ENCODE peak calls at places on chromosome 19, in six cellular contexts. One of them, this sample, is unnamed.
A peak's percentile ranks its signal among the peaks of the same experiment; 100 is the strongest.

GRCh38 chr19:29525901-29526729 is at the start of gene VSTM2B:
- DNase-seq in uterus: no peak
- DNase-seq in mammary epithelial cell: no peak
- DNase-seq in AG04450: no peak
- DNase-seq in transverse colon: no peak
- DNase-seq in HFF-Myc: no peak
- DNase-seq in this sample: no peak

GRCh38 chr19:10379880-10380310 is 477 bp downstream of the TYK2 start:
- DNase-seq in HFF-Myc: no peak
- DNase-seq in uterus: no peak
- DNase-seq in mammary epithelial cell: no peak
- DNase-seq in AG04450: no peak
- DNase-seq in transverse colon: no peak
- DNase-seq in this sample: no peak

GRCh38 chr19:29576761-29577661 is 29.1 kb upstream of the POP4 start:
- DNase-seq in transverse colon: no peak
- DNase-seq in mammary epithelial cell: peak; percentile 43
- DNase-seq in uterus: no peak
- DNase-seq in HFF-Myc: no peak
- DNase-seq in AG04450: no peak
- DNase-seq in this sample: no peak

GRCh38 chr19:42352216-42352892 is 26.9 kb downstream of the MEGF8 start:
- DNase-seq in uterus: no peak
- DNase-seq in mammary epithelial cell: peak; percentile 2
- DNase-seq in transverse colon: no peak
- DNase-seq in AG04450: no peak
- DNase-seq in HFF-Myc: peak; percentile 24
- DNase-seq in this sample: no peak

GRCh38 chr19:52086481-52086880 is 9.1 kb downstream of the ZNF841 start:
- DNase-seq in mammary epithelial cell: peak; percentile 46
- DNase-seq in AG04450: no peak
- DNase-seq in uterus: no peak
- DNase-seq in HFF-Myc: no peak
- DNase-seq in transverse colon: no peak
- DNase-seq in this sample: no peak

GRCh38 chr19:10797541-10798256 is 38.3 kb downstream of the TMED1 start:
- DNase-seq in AG04450: no peak
- DNase-seq in HFF-Myc: no peak
- DNase-seq in mammary epithelial cell: no peak
- DNase-seq in uterus: no peak
- DNase-seq in transverse colon: no peak
- DNase-seq in this sample: no peak

GRCh38 chr19:13795595-13796300 is 505 bp downstream of the ZSWIM4 start:
- DNase-seq in transverse colon: no peak
- DNase-seq in uterus: no peak
- DNase-seq in HFF-Myc: no peak
- DNase-seq in AG04450: no peak
- DNase-seq in mammary epithelial cell: peak; percentile 24
- DNase-seq in this sample: no peak

GRCh38 chr19:17073869-17074627 is 1.2 kb downstream of the HAUS8 start:
- DNase-seq in HFF-Myc: no peak
- DNase-seq in mammary epithelial cell: no peak
- DNase-seq in AG04450: no peak
- DNase-seq in uterus: no peak
- DNase-seq in transverse colon: peak; percentile 42
- DNase-seq in this sample: no peak

GRCh38 chr19:31378404-31378803 is 29.2 kb upstream of the TSHZ3 start:
- DNase-seq in uterus: peak; percentile 56
- DNase-seq in mammary epithelial cell: peak; percentile 75
- DNase-seq in HFF-Myc: peak; percentile 84
- DNase-seq in AG04450: peak; percentile 84
- DNase-seq in transverse colon: peak; percentile 15
- DNase-seq in this sample: peak; percentile 88

GRCh38 chr19:11089254-11090013 is at the start of gene LDLR:
- DNase-seq in AG04450: peak; percentile 69
- DNase-seq in transverse colon: peak; percentile 87
- DNase-seq in uterus: peak; percentile 87
- DNase-seq in HFF-Myc: peak; percentile 87
- DNase-seq in mammary epithelial cell: peak; percentile 95
- DNase-seq in this sample: peak; percentile 76

GRCh38 chr19:12796146-12797071 is 5.1 kb downstream of the JUNB start:
- DNase-seq in uterus: peak; percentile 75
- DNase-seq in HFF-Myc: no peak
- DNase-seq in mammary epithelial cell: peak; percentile 58
- DNase-seq in transverse colon: peak; percentile 85
- DNase-seq in AG04450: no peak
- DNase-seq in this sample: peak; percentile 60

GRCh38 chr19:1251503-1252220 is 3.3 kb downstream of the MIDN start:
- DNase-seq in uterus: no peak
- DNase-seq in transverse colon: peak; percentile 52
- DNase-seq in mammary epithelial cell: no peak
- DNase-seq in AG04450: no peak
- DNase-seq in HFF-Myc: no peak
- DNase-seq in this sample: no peak

GRCh38 chr19:1252221-1252817 is 3.9 kb downstream of the MIDN start:
- DNase-seq in HFF-Myc: no peak
- DNase-seq in AG04450: no peak
- DNase-seq in uterus: peak; percentile 95
- DNase-seq in mammary epithelial cell: peak; percentile 94
- DNase-seq in transverse colon: peak; percentile 86
- DNase-seq in this sample: no peak

GRCh38 chr19:1254081-1254527 is 5.7 kb downstream of the MIDN start:
- DNase-seq in transverse colon: peak; percentile 35
- DNase-seq in mammary epithelial cell: no peak
- DNase-seq in AG04450: no peak
- DNase-seq in uterus: peak; percentile 67
- DNase-seq in HFF-Myc: no peak
- DNase-seq in this sample: no peak

GRCh38 chr19:1253514-1254080 is 5.2 kb downstream of the MIDN start:
- DNase-seq in transverse colon: peak; percentile 74
- DNase-seq in uterus: no peak
- DNase-seq in HFF-Myc: no peak
- DNase-seq in AG04450: no peak
- DNase-seq in mammary epithelial cell: no peak
- DNase-seq in this sample: no peak

DNA sequence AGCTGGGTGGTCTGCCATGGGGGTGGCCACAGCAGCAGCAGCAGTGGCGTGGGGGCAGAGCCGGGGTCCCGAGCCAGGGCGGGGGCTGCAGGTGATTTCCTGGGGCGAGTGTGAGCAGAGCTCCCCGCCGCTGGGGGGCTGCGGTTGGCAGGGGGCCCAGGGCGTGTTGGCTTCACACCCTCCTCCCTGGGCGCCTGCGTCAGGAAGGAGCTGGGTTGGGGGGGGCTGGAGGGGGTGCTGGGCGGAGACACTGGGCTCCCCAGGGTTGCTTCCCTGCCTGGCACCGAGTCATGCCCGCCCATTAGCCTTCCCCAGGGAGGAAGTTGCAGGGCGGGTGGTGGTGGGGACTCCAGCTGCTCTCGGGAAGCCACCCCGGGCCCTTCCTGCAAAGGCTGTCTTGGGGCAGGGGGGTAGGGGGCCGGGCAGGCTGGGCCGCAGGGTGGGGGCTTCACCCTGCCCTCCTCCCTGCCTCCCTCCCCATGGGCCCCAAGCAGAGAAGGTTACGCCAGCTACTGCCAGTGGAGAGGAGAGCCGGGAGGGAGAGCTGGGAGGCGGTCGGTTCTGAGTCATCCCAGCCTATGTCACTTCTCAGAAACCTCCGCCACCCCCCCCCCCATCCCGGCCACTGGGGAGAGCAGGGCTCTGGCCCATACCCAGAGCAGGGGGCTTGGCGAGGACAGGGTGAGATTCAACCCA is 4.6 kb downstream of the MIDN start:
- DNase-seq in AG04450: peak; percentile 92
- DNase-seq in uterus: peak; percentile 96
- DNase-seq in HFF-Myc: no peak
- DNase-seq in mammary epithelial cell: peak; percentile 93
- DNase-seq in transverse colon: peak; percentile 91
- DNase-seq in this sample: peak; percentile 88
- TF ChIP-seq CTCF in AG04450: peak; percentile 4
- TF ChIP-seq CTCF in uterus: peak; percentile 24
- TF ChIP-seq CTCF in HFF-Myc: no peak
- TF ChIP-seq CTCF in mammary epithelial cell: no peak
- TF ChIP-seq CTCF in transverse colon: no peak
- TF ChIP-seq CTCF in this sample: peak; percentile 11

DNA sequence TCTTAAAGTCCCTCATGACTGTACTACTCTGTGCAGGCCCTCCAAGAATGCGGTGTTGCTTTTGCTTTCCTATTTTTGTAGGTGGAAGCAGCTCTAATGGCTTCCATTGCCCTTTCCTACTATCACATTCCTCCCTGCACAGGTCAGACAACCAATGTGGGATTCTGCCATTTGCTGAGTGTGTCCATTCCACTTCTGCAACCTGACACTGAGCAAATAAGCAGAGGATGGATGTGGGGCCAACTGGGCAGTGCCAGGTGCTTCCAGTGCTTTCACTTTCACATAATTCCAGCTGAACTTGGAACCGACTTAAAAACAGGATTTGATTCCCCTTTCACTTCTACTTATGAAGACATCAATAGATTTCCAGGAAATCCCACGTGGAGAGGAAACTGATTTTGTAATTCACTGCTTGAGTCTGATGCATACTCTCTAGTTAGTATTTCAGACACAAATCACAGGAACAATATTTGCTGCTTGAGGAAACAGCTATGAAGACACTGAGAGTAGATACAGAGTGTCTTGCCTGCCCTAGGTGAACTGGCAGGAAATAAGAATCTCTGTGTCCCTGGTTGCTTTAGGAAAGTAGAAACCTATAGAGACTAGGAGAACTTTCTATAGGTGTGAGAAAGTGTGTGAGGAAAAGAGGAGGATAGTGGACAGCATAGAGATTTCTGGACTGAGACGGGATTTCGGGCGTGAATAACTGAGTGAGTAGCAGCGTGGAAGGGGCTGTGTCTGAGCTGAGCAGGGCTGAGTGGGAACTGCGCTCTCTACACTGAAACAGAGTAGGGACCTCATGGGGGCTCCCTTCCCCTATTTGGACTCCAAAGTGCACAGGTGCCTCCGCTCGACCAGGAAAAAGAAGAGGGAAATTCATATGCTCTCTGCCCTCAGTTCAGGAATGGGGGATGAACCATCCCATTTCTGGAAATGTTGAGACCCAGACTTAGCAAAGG is 22.5 kb downstream of the LGALS16 start:
- DNase-seq in uterus: no peak
- DNase-seq in mammary epithelial cell: no peak
- DNase-seq in transverse colon: no peak
- DNase-seq in AG04450: no peak
- DNase-seq in HFF-Myc: no peak
- DNase-seq in this sample: no peak
- H3K4me3 ChIP-seq in uterus: no peak overlapping the region
- H3K4me3 ChIP-seq in mammary epithelial cell: no peak overlapping the region
- H3K4me3 ChIP-seq in transverse colon: no peak overlapping the region
- H3K4me3 ChIP-seq in AG04450: no peak overlapping the region
- H3K4me3 ChIP-seq in HFF-Myc: no peak overlapping the region
- H3K4me3 ChIP-seq in this sample: no peak overlapping the region

DNA sequence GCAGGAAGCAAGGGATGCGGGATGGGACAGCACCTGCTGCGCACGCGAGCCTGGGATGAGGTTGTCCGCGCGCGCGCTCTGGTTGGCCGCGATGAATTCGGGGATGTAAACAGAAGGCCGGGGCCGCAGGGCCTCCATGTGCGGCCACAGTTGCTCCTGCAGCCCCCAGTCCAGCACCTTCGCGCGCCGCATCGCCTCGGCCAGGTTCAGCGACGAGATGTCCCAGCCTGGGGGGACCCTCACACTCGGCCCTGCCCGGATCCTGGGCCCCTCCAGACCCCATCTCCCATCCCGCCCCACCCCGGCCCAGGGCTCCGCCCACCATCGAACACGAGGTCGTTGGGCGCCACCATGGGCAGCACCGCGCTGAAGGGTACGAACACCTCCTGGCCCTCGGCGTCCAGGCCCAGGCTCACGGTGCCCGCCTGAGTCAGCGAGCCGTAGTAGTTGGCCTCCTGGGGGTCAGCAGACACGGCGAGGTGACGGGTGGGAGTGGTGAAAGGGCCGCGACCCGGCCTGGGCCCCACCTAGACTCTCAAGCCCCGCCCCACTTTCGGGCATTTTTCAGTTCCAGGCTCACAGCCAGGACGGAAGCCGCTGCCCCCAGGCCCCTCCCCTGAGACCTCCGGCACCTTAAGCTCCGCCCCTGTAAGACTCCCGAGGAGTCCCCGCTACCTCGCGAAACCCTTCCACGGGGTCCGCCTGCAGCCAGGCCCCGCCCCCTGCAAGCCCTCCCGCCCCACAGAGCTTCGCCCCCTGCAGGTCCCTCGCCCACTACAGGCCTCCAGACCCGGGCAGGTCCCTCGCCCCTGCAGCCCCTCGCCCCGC is 1.1 kb downstream of the ISYNA1 start:
- DNase-seq in mammary epithelial cell: no peak
- DNase-seq in HFF-Myc: peak; percentile 70
- DNase-seq in AG04450: no peak
- DNase-seq in transverse colon: peak; percentile 86
- DNase-seq in uterus: peak; percentile 84
- DNase-seq in this sample: no peak
- TF ChIP-seq CTCF in mammary epithelial cell: no peak
- TF ChIP-seq CTCF in HFF-Myc: no peak
- TF ChIP-seq CTCF in AG04450: no peak
- TF ChIP-seq CTCF in transverse colon: no peak
- TF ChIP-seq CTCF in uterus: no peak
- TF ChIP-seq CTCF in this sample: no peak

DNA sequence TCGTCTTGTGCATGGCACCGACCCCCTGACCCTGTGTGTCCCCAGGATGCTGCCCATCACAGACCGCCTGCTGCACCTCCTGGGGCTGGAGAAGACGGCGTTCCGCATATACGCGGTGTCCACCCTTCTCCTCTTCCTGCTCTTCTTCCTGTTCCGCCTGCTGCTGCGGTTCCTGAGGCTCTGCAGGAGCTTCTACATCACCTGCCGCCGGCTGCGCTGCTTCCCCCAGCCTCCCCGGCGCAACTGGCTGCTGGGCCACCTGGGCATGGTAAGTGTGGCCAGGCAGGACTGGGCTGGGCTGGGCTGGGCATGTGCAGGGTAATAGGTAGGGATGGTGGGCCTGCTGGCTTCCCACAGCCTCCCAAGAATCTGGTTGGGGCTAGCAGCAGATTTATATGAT is 17.0 kb downstream of the CYP4F22 start:
- DNase-seq in AG04450: no peak
- DNase-seq in mammary epithelial cell: no peak
- DNase-seq in HFF-Myc: no peak
- DNase-seq in uterus: no peak
- DNase-seq in transverse colon: no peak
- DNase-seq in this sample: no peak
- H3K4me3 ChIP-seq in AG04450: no peak overlapping the region
- H3K4me3 ChIP-seq in mammary epithelial cell: no peak overlapping the region
- H3K4me3 ChIP-seq in HFF-Myc: no peak overlapping the region
- H3K4me3 ChIP-seq in uterus: no peak overlapping the region
- H3K4me3 ChIP-seq in transverse colon: no peak overlapping the region
- H3K4me3 ChIP-seq in this sample: no peak overlapping the region

This sample was measured in astrocyte of the cerebellum.